ENCODE peak calls at places on chromosomes 7 and 10, in five cellular contexts. I, R, T, E and Y are unnamed samples.

GRCh38 chr7:82445226-82445625 is 1.6 kb upstream of the CACNA2D1 start:
- DNase-seq in I (no peak), T (no peak), E (no peak), R (no peak), Y (no peak)

GRCh38 chr10:70695241-70696030 is 23.1 kb downstream of the ADAMTS14 start:
- DNase-seq in E (no peak), I (no peak), T (no peak), R (no peak), Y (no peak)

GRCh38 chr10:29635711-29636144 is 957 bp upstream of the SVIL start:
- DNase-seq in T (peak), I (no peak), E (peak), R (peak), Y (peak)

GRCh38 chr10:99711129-99711719 is 20.7 kb downstream of the COX15 start:
- DNase-seq in T (peak), E (peak), I (no peak), R (peak), Y (no peak)

GRCh38 chr10:93288679-93289634 is 193.2 kb downstream of the MYOF start:
- DNase-seq in I (peak), R (peak), E (peak), T (peak), Y (peak)

GRCh38 chr10:124168581-124168980 is 75.2 kb upstream of the CHST15 start:
- DNase-seq in T (no peak), E (no peak), R (no peak), I (no peak), Y (no peak)

GRCh38 chr7:157158400-157158799 is 19.7 kb downstream of the UBE3C start:
- DNase-seq in T (no peak), I (no peak), E (no peak), R (no peak), Y (no peak)

GRCh38 chr10:30013684-30014246 is 45.6 kb downstream of the JCAD start:
- DNase-seq in R (peak), I (no peak), T (no peak), E (peak), Y (no peak)

GRCh38 chr7:6608081-6608480 is 7.3 kb upstream of the ZNF853 start:
- DNase-seq in E (no peak), T (no peak), I (no peak), R (no peak), Y (no peak)

GRCh38 chr7:73615886-73616285 is 8.4 kb downstream of the MLXIPL start:
- DNase-seq in I (no peak), E (peak), T (no peak), R (peak), Y (no peak)

GRCh38 chr10:89494615-89495014 is 40.8 kb downstream of the SLC16A12 start:
- DNase-seq in I (no peak), T (no peak), E (peak), R (no peak), Y (no peak)

GRCh38 chr7:26291699-26292538 is at the start of gene SNX10:
- DNase-seq in I (peak), R (no peak), T (no peak), E (peak), Y (peak)

GRCh38 chr7:50781371-50781770 is 1.3 kb downstream of the GRB10 start:
- DNase-seq in R (no peak), I (no peak), E (no peak), T (no peak), Y (no peak)

GRCh38 chr7:43674559-43675436 is 54.5 kb downstream of the COA1 start:
- DNase-seq in R (peak), I (no peak), E (peak), T (peak), Y (no peak)

GRCh38 chr7:92547579-92547978 is 19.0 kb downstream of the RBM48 start:
- DNase-seq in E (no peak), R (no peak), T (no peak), I (no peak), Y (no peak)

GRCh38 chr7:134708692-134709091 is 62.0 kb downstream of the BPGM start:
- DNase-seq in T (no peak), R (no peak), I (no peak), E (no peak), Y (no peak)

GRCh38 chr10:130954326-130954905 is 357.1 kb downstream of the TCERG1L start:
- DNase-seq in I (no peak), E (no peak), R (no peak), T (no peak), Y (no peak)

GRCh38 chr7:116542618-116543017 is 17.8 kb downstream of the CAV1 start:
- DNase-seq in E (no peak), R (peak), I (no peak), T (peak), Y (no peak)

GRCh38 chr10:92567952-92568600 is 5.8 kb downstream of the IDE start:
- DNase-seq in E (peak), R (peak), I (no peak), T (no peak), Y (no peak)

GRCh38 chr10:118625504-118625903 is 30.1 kb upstream of the PRLHR start:
- DNase-seq in I (no peak), T (no peak), E (no peak), R (no peak), Y (no peak)

GRCh38 chr10:118629211-118629610 is 33.8 kb upstream of the PRLHR start:
- DNase-seq in I (no peak), E (peak), T (no peak), R (no peak), Y (no peak)

GRCh38 chr10:118624747-118625146 is 29.3 kb upstream of the PRLHR start:
- DNase-seq in I (no peak), R (no peak), E (no peak), T (no peak), Y (no peak)

GRCh38 chr10:118628397-118628796 is 32.9 kb upstream of the PRLHR start:
- DNase-seq in R (no peak), E (no peak), T (no peak), I (no peak), Y (no peak)

GRCh38 chr10:118626953-118627352 is 31.5 kb upstream of the PRLHR start:
- DNase-seq in T (no peak), I (no peak), R (no peak), E (no peak), Y (no peak)
- TF ChIP-seq CTCF in T (peak), I (no peak), R (no peak), E (no peak), Y (peak)

GRCh38 chr7:1487466-1487865 is 16.7 kb downstream of the INTS1 start:
- DNase-seq in I (no peak), R (no peak), E (no peak), T (no peak), Y (no peak)
- TF ChIP-seq CTCF in I (no peak), R (no peak), E (no peak), T (no peak), Y (no peak)

DNA sequence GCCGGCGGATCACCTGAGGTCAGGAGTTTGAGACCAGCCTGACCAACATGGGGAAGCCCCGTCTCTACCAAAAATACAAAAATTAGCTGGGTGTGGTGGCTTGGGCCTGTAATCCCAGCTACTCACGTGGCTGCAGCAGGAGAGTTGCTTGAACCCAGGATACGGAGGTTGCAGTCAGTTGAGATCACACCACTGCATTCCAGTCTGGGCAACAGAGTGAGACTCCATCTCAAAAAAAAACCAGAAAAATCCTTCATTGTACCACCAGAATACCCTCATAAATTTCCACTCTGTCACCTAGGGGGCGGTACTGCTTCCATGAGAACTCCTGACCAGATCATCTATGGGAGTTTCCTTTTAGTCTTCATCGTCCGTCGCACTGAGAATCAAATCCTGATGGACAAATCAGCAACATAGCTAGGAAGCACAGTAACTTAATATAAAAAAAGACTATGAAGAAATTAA is 225.8 kb upstream of the KLF14 start:
- DNase-seq in R (peak), E (peak), I (no peak), T (peak), Y (no peak)
- TF ChIP-seq CTCF in R (peak), E (peak), I (no peak), T (peak), Y (peak)

GRCh38 chr10:115827650-115828049 is 445.4 kb downstream of the GFRA1 start:
- DNase-seq in R (peak), T (no peak), E (peak), I (no peak), Y (no peak)

GRCh38 chr10:115827180-115827579 is 445.8 kb downstream of the GFRA1 start:
- DNase-seq in E (peak), I (no peak), T (no peak), R (peak), Y (no peak)

GRCh38 chr10:115831025-115831424 is 442.0 kb downstream of the GFRA1 start:
- DNase-seq in E (no peak), T (no peak), I (no peak), R (no peak), Y (no peak)

GRCh38 chr10:115830260-115830970 is 442.6 kb downstream of the GFRA1 start:
- DNase-seq in T (no peak), I (no peak), E (no peak), R (peak), Y (no peak)

GRCh38 chr10:115829501-115830215 is 443.3 kb downstream of the GFRA1 start:
- DNase-seq in R (peak), I (no peak), T (no peak), E (peak), Y (no peak)
- TF ChIP-seq CTCF in R (peak), I (no peak), T (peak), E (peak), Y (no peak)

GRCh38 chr10:43376828-43377227 is 5.4 kb downstream of the FXYD4 start:
- DNase-seq in R (no peak), I (peak), T (no peak), E (no peak), Y (no peak)
- TF ChIP-seq CTCF in R (no peak), I (no peak), T (no peak), E (no peak), Y (no peak)

GRCh38 chr7:41890631-41891265 is 187.9 kb upstream of the INHBA start:
- DNase-seq in I (no peak), R (no peak), E (no peak), T (no peak), Y (no peak)
- TF ChIP-seq CTCF in I (no peak), R (no peak), E (no peak), T (no peak), Y (no peak)

GRCh38 chr10:43115881-43116595 is 22.2 kb upstream of the CSGALNACT2 start:
- DNase-seq in R (no peak), E (no peak), T (no peak), I (no peak), Y (no peak)

GRCh38 chr10:43113201-43113893 is 24.9 kb upstream of the CSGALNACT2 start:
- DNase-seq in R (no peak), I (no peak), E (no peak), T (no peak), Y (no peak)

GRCh38 chr10:43116596-43116995 is 21.6 kb upstream of the CSGALNACT2 start:
- DNase-seq in R (no peak), E (no peak), I (no peak), T (no peak), Y (no peak)

GRCh38 chr10:43114031-43114742 is 24.1 kb upstream of the CSGALNACT2 start:
- DNase-seq in E (no peak), I (no peak), R (no peak), T (no peak), Y (no peak)

GRCh38 chr10:43114743-43115611 is 23.3 kb upstream of the CSGALNACT2 start:
- DNase-seq in T (no peak), I (no peak), R (no peak), E (peak), Y (no peak)
- TF ChIP-seq CTCF in T (peak), I (no peak), R (no peak), E (no peak), Y (no peak)

GRCh38 chr10:35600193-35600592 is 4.9 kb upstream of the GJD4 start:
- DNase-seq in E (peak), I (no peak), R (no peak), T (no peak), Y (no peak)
- TF ChIP-seq CTCF in E (peak), I (no peak), R (peak), T (peak), Y (peak)

GRCh38 chr10:112678987-112679386 is 232.0 kb downstream of the VTI1A start:
- DNase-seq in E (no peak), I (no peak), R (no peak), T (no peak), Y (no peak)
- TF ChIP-seq CTCF in E (no peak), I (no peak), R (no peak), T (no peak), Y (no peak)